ENCODE peak calls at places on chromosomes 16 and 17, in seven cellular contexts. D is cardiac muscle cell, A is Peyer's patch, N is body of pancreas, M is mesendoderm, O is heart left ventricle, Q is neuronal stem cell. X is an unnamed sample.

GRCh38 chr16:57892041-57892440 is 78.9 kb downstream of the CNGB1 start:
- DNase-seq in D (peak; percentile 33), A (no peak), N (no peak), M (no peak), O (no peak), Q (no peak), X (no peak)

GRCh38 chr17:81712468-81713003 is 452 bp downstream of the SLC25A10 start:
- DNase-seq in D (peak; percentile 32), A (peak; percentile 75), N (peak; percentile 65), M (peak; percentile 48), O (no peak), Q (no peak), X (no peak)

GRCh38 chr16:24668481-24669001 is 60.9 kb upstream of the TNRC6A start:
- DNase-seq in D (peak; percentile 36), A (no peak), N (peak; percentile 17), M (no peak), O (no peak), Q (no peak), X (peak; percentile 33)

GRCh38 chr16:69204106-69204655 is 17.2 kb downstream of the SNTB2 start:
- DNase-seq in D (no peak), A (no peak), N (no peak), M (no peak), O (no peak), Q (no peak), X (no peak)

GRCh38 chr16:86117756-86118155 is 218.8 kb downstream of the IRF8 start:
- DNase-seq in D (peak; percentile 26), A (no peak), N (no peak), M (no peak), O (no peak), Q (no peak), X (no peak)

GRCh38 chr17:40314557-40314953 is 5.6 kb downstream of the RARA start:
- DNase-seq in D (peak; percentile 81), A (peak; percentile 93), N (peak; percentile 99), M (no peak), O (peak; percentile 93), Q (no peak), X (peak; percentile 98)

GRCh38 chr17:15456972-15457722 is 10.3 kb downstream of the CDRT4 start:
- DNase-seq in D (peak; percentile 87), A (no peak), N (peak; percentile 48), M (peak; percentile 69), O (peak; percentile 71), Q (no peak), X (no peak)

GRCh38 chr17:1908699-1909309 is 79.0 kb downstream of the RPA1 start:
- DNase-seq in D (peak; percentile 83), A (no peak), N (peak; percentile 74), M (peak; percentile 78), O (no peak), Q (peak; percentile 69), X (no peak)

GRCh38 chr17:39014044-39014794 is 47.0 kb upstream of the FBXO47 start:
- DNase-seq in D (peak; percentile 75), A (no peak), N (no peak), M (peak; percentile 44), O (no peak), Q (no peak), X (no peak)

GRCh38 chr16:9049241-9049640 is 42.2 kb upstream of the HAPSTR1 start:
- DNase-seq in D (peak; percentile 59), A (no peak), N (no peak), M (no peak), O (no peak), Q (no peak), X (no peak)

DNA sequence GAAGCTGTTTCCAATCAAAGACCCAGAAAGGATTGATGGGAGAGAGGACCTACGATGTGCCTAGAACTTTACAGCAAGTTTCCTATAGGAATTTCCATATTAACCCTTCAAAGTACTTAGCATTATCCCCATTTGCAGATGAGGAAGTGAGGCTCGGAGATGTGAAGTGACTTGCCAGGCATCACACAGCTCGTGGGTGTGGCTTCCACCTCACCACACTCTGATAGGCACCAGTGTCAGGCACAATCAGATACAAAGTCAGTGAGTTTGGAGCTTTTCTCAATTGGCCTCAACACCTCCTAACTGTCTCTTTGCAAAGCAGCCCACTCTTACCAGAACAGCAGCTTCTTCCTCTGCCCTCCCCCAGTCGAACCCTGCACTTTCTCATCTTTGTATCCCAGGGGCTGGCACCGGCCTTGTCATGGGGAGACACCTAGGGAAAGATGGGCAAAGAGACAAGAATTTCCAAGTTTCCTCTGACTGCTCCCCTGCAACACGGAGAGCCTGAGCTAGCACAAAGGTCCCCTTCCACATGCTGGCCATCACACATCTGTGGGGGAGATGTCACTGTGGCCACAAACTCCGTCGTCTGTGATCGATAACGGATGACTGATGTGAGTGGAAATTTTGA is 37.4 kb upstream of the CCL1 start:
- DNase-seq in D (no peak), A (no peak), N (no peak), M (no peak), O (no peak), Q (no peak), X (no peak)
- H3K4me3 ChIP-seq in D (no peak overlapping the region), A (no peak overlapping the region), N (no peak overlapping the region), M (no peak overlapping the region), O (no peak overlapping the region), Q (no peak overlapping the region), X (no peak overlapping the region)

DNA sequence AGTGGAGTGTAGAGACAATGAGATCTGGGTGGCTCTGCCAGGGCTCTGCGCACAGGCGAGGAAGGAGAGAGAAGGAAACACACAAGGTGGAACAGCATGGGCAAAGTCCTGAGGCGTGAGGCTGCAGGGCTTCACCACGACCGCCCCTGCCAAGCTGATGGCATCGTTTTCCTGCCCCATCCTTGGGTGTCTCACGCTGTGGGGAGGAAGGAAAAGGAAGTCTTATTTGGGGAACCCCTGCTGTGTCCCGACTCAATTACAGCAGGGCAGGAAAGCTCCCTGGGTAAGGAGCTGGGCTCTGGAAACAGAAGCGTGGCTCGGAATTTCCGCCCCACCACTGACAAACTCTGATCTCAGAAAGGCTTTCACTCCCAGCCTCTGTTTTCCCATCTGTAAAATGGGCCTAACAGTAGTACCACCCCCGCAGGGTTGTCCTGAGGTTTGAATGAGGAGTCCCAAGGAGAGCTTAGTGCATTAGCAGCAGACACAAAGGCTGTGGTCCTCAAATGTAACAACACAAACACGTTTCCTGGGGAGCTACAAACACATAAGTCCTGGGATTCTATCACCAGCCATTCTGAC is 3.2 kb upstream of the CDH5 start:
- DNase-seq in D (no peak), A (no peak), N (no peak), M (no peak), O (no peak), Q (no peak), X (no peak)
- H3K27ac ChIP-seq in D (no peak overlapping the region), A (no peak overlapping the region), N (no peak overlapping the region), M (no peak overlapping the region), O (peak overlapping the region; percentile 47), Q (no peak overlapping the region), X (no peak overlapping the region)

DNA sequence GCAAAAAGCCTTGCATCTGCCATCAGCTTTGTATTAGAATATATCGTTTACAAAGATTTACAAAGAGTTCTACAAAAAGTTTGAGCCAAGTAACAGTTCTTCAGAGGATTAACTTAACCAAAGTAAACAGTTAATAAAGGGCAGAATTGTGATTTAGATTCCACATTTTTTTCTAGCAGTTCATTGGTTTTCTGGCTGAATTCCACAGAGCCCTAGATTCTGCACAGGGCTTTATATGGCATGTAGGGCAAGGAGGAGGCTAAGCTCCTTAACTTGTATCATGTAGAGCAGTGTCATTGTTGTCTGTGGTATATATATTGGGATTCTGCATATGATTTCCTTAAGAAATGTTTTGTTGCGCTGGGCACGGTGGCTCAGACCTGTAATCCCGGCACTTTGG is 29.4 kb downstream of the UTP18 start:
- DNase-seq in D (no peak), A (no peak), N (no peak), M (no peak), O (no peak), Q (no peak), X (no peak)
- H3K36me3 ChIP-seq in D (peaks cover 64% of the 10 kb centered on the region), A (no peaks in the 10 kb centered on the region), N (no peaks in the 10 kb centered on the region), M (peaks cover 8% of the 10 kb centered on the region), O (peaks cover 98% of the 10 kb centered on the region), Q (peaks cover 19% of the 10 kb centered on the region), X (peaks cover 21% of the 10 kb centered on the region)

GRCh38 chr16:54932737-54933254 is 2.1 kb downstream of the IRX5 start:
- DNase-seq in D (no peak), A (no peak), N (no peak), M (peak; percentile 38), O (no peak), Q (peak; percentile 21), X (no peak)
- H3K4me3 ChIP-seq in D (peak overlapping the region; percentile 96), A (no peak overlapping the region), N (no peak overlapping the region), M (no peak overlapping the region), O (peak overlapping the region; percentile 61), Q (peak overlapping the region; percentile 86), X (no peak overlapping the region)

GRCh38 chr17:57849163-57849873 is 526 bp downstream of the MRPS23 start:
- DNase-seq in D (no peak), A (no peak), N (no peak), M (no peak), O (no peak), Q (no peak), X (no peak)

GRCh38 chr17:57852955-57853328 is 3.1 kb upstream of the MRPS23 start:
- DNase-seq in D (no peak), A (no peak), N (no peak), M (no peak), O (no peak), Q (no peak), X (no peak)

GRCh38 chr17:57849874-57850754 is at the start of gene MRPS23:
- DNase-seq in D (peak; percentile 99), A (peak; percentile 97), N (peak; percentile 99), M (peak; percentile 100), O (peak; percentile 99), Q (peak; percentile 95), X (peak; percentile 99)

GRCh38 chr17:57853695-57854094 is 3.9 kb upstream of the MRPS23 start:
- DNase-seq in D (no peak), A (peak; percentile 60), N (peak; percentile 94), M (no peak), O (no peak), Q (no peak), X (peak; percentile 55)

GRCh38 chr17:57852041-57852954 is 2.5 kb upstream of the MRPS23 start:
- DNase-seq in D (no peak), A (no peak), N (no peak), M (peak; percentile 82), O (no peak), Q (no peak), X (no peak)
- H3K27ac ChIP-seq in D (peak overlapping the region; percentile 96), A (peak overlapping the region; percentile 86), N (peak overlapping the region; percentile 90), M (peak overlapping the region; percentile 46), O (peak overlapping the region; percentile 92), Q (no peak overlapping the region), X (peak overlapping the region; percentile 96)